ENCODE peak calls at places on chromosomes 5 and 9, in ten cellular contexts. F is NCI-H2029, A is CMK, B is ELF-1, T is IMR-90, S is COLO829, I is anterior cingulate cortex, C is mesenchymal stem cell, Y is transverse colon, H is ovary. W is an unnamed sample.

GRCh38 chr5:1637639-1638481 is 114.1 kb upstream of the LPCAT1 start:
- DNase-seq in F (no peak), A (no peak), B (no peak), T (no peak), S (no peak), I (no peak), C (no peak), Y (no peak), H (peak; percentile 33), W (no peak)

GRCh38 chr5:8686707-8687106 is 817.8 kb downstream of the MTRR start:
- DNase-seq in F (no peak), A (no peak), B (no peak), T (peak; percentile 47), S (no peak), I (no peak), C (no peak), Y (no peak), H (no peak), W (no peak)

GRCh38 chr9:93617273-93617672 is 40.9 kb downstream of the PHF2 start:
- DNase-seq in F (no peak), A (no peak), B (no peak), T (no peak), S (no peak), I (no peak), C (no peak), Y (no peak), H (no peak), W (no peak)

GRCh38 chr9:7802666-7803065 is 3.1 kb upstream of the DMAC1 start:
- DNase-seq in F (no peak), A (no peak), B (no peak), T (peak; percentile 29), S (no peak), I (no peak), C (no peak), Y (no peak), H (no peak), W (no peak)

GRCh38 chr9:4741365-4742031 is 496 bp upstream of the AK3 start:
- DNase-seq in F (no peak), A (no peak), B (peak; percentile 19), T (no peak), S (no peak), I (peak; percentile 23), C (peak; percentile 43), Y (peak; percentile 55), H (no peak), W (peak; percentile 47)

GRCh38 chr9:70534058-70534457 is 119.6 kb upstream of the KLF9 start:
- DNase-seq in F (no peak), A (no peak), B (no peak), T (peak; percentile 36), S (no peak), I (no peak), C (no peak), Y (no peak), H (no peak), W (no peak)

GRCh38 chr5:133952729-133953567 is 15.5 kb downstream of the C5orf15 start:
- DNase-seq in F (no peak), A (no peak), B (no peak), T (peak; percentile 95), S (no peak), I (no peak), C (peak; percentile 84), Y (peak; percentile 21), H (peak; percentile 49), W (peak; percentile 27)

GRCh38 chr5:152514827-152515397 is 109.8 kb upstream of the NMUR2 start:
- DNase-seq in F (peak; percentile 34), A (no peak), B (peak; percentile 41), T (peak; percentile 11), S (peak; percentile 21), I (no peak), C (peak; percentile 25), Y (no peak), H (no peak), W (no peak)

GRCh38 chr9:68685770-68686169 is 19.3 kb upstream of the PIP5K1B start:
- DNase-seq in F (peak; percentile 40), A (no peak), B (no peak), T (no peak), S (no peak), I (no peak), C (no peak), Y (peak; percentile 67), H (no peak), W (no peak)

GRCh38 chr5:158013939-158014338 is 155.0 kb upstream of the CLINT1 start:
- DNase-seq in F (no peak), A (no peak), B (peak; percentile 71), T (peak; percentile 12), S (peak; percentile 69), I (no peak), C (no peak), Y (peak; percentile 42), H (peak; percentile 54), W (no peak)

GRCh38 chr5:619444-619843 is 7.3 kb downstream of the CEP72 start:
- DNase-seq in F (no peak), A (no peak), B (no peak), T (no peak), S (no peak), I (no peak), C (no peak), Y (no peak), H (peak; percentile 24), W (no peak)

GRCh38 chr9:14066815-14067214 is 247.1 kb downstream of the NFIB start:
- DNase-seq in F (no peak), A (no peak), B (no peak), T (no peak), S (no peak), I (no peak), C (no peak), Y (no peak), H (no peak), W (no peak)

GRCh38 chr9:91154686-91155085 is 207.0 kb downstream of the AUH start:
- DNase-seq in F (no peak), A (no peak), B (no peak), T (no peak), S (no peak), I (no peak), C (no peak), Y (no peak), H (no peak), W (no peak)

GRCh38 chr9:120478208-120478607 is 101.8 kb downstream of the CDK5RAP2 start:
- DNase-seq in F (no peak), A (no peak), B (no peak), T (peak; percentile 32), S (no peak), I (no peak), C (no peak), Y (peak; percentile 41), H (no peak), W (no peak)

GRCh38 chr5:168477060-168477459 is 9.2 kb upstream of the RARS1 start:
- DNase-seq in F (no peak), A (peak; percentile 56), B (peak; percentile 84), T (peak; percentile 78), S (no peak), I (no peak), C (peak; percentile 32), Y (no peak), H (no peak), W (no peak)

GRCh38 chr9:38421498-38422211 is 2.6 kb downstream of the IGFBPL1 start:
- DNase-seq in F (no peak), A (no peak), B (peak; percentile 88), T (no peak), S (peak; percentile 59), I (no peak), C (no peak), Y (no peak), H (no peak), W (no peak)

GRCh38 chr9:114501786-114502682 is 3.2 kb downstream of the WHRN start:
- DNase-seq in F (no peak), A (no peak), B (peak; percentile 72), T (peak; percentile 81), S (no peak), I (peak; percentile 59), C (peak; percentile 93), Y (no peak), H (no peak), W (no peak)

GRCh38 chr5:171956870-171957501 is 49.5 kb downstream of the FBXW11 start:
- DNase-seq in F (no peak), A (no peak), B (no peak), T (no peak), S (no peak), I (no peak), C (no peak), Y (no peak), H (no peak), W (no peak)

GRCh38 chr9:93346240-93347112 is 105.0 kb upstream of the FAM120A start:
- DNase-seq in F (no peak), A (no peak), B (peak; percentile 39), T (no peak), S (no peak), I (no peak), C (peak; percentile 2), Y (no peak), H (no peak), W (no peak)

GRCh38 chr9:94144394-94144793 is 60.1 kb downstream of the PTPDC1 start:
- DNase-seq in F (no peak), A (no peak), B (no peak), T (no peak), S (no peak), I (no peak), C (no peak), Y (no peak), H (no peak), W (no peak)

GRCh38 chr9:95089257-95089873 is 228.1 kb downstream of the FANCC start:
- DNase-seq in F (no peak), A (no peak), B (no peak), T (no peak), S (no peak), I (no peak), C (no peak), Y (no peak), H (no peak), W (no peak)

GRCh38 chr5:143400541-143401252 is 2.8 kb downstream of the NR3C1 start:
- DNase-seq in F (no peak), A (no peak), B (no peak), T (peak; percentile 60), S (no peak), I (no peak), C (no peak), Y (no peak), H (no peak), W (no peak)

GRCh38 chr5:128774605-128775004 is 190.7 kb upstream of the SLC27A6 start:
- DNase-seq in F (no peak), A (no peak), B (no peak), T (peak; percentile 78), S (no peak), I (no peak), C (peak; percentile 75), Y (no peak), H (no peak), W (no peak)

GRCh38 chr5:10124287-10124686 is 125.4 kb downstream of the ATPSCKMT start:
- DNase-seq in F (no peak), A (no peak), B (no peak), T (no peak), S (no peak), I (peak; percentile 93), C (no peak), Y (no peak), H (no peak), W (peak; percentile 49)

GRCh38 chr5:146796911-146797310 is 81.6 kb downstream of the PPP2R2B start:
- DNase-seq in F (no peak), A (no peak), B (no peak), T (no peak), S (peak; percentile 20), I (no peak), C (no peak), Y (no peak), H (no peak), W (no peak)

GRCh38 chr5:27854243-27854852 is 816.0 kb upstream of the CDH9 start:
- DNase-seq in F (no peak), A (no peak), B (no peak), T (no peak), S (peak; percentile 20), I (no peak), C (no peak), Y (no peak), H (no peak), W (no peak)

GRCh38 chr5:114062940-114063867 is 298.7 kb upstream of the KCNN2 start:
- DNase-seq in F (no peak), A (no peak), B (no peak), T (peak; percentile 10), S (no peak), I (no peak), C (no peak), Y (no peak), H (no peak), W (no peak)

GRCh38 chr5:150497274-150497988 is 10.5 kb upstream of the NDST1 start:
- DNase-seq in F (no peak), A (no peak), B (peak; percentile 67), T (peak; percentile 96), S (peak; percentile 76), I (peak; percentile 61), C (peak; percentile 96), Y (no peak), H (peak; percentile 79), W (peak; percentile 55)